ENCODE peak calls at places on chromosomes 1 and 21, in four cellular contexts. R is left lung, T is Peyer's patch, V is PC-3. U is an unnamed sample.
A peak's percentile ranks its signal among the peaks of the same experiment; 100 is the strongest.

GRCh38 chr1:192967901-192968300 is 91.3 kb downstream of the UCHL5 start:
- DNase-seq in R (no peak), T (no peak), V (peak; percentile 52), U (no peak)

GRCh38 chr1:7295946-7296345 is 475.1 kb upstream of the VAMP3 start:
- DNase-seq in R (no peak), T (no peak), V (no peak), U (no peak)

GRCh38 chr21:36946949-36947371 is 19.5 kb downstream of the HLCS start:
- DNase-seq in R (no peak), T (no peak), V (no peak), U (no peak)

GRCh38 chr1:244970236-244970652 is 105.9 kb upstream of the HNRNPU start:
- DNase-seq in R (no peak), T (no peak), V (peak; percentile 65), U (peak; percentile 79)

GRCh38 chr1:111770916-111771315 is 15.2 kb downstream of the DDX20 start:
- DNase-seq in R (no peak), T (no peak), V (no peak), U (no peak)

GRCh38 chr1:67146101-67146500 is 11.3 kb upstream of the C1orf141 start:
- DNase-seq in R (no peak), T (no peak), V (no peak), U (no peak)

GRCh38 chr1:101653482-101653946 is 343.2 kb downstream of the OLFM3 start:
- DNase-seq in R (no peak), T (no peak), V (peak; percentile 62), U (no peak)

GRCh38 chr1:200346744-200347143 is 63.1 kb downstream of the ZNF281 start:
- DNase-seq in R (no peak), T (no peak), V (no peak), U (no peak)

GRCh38 chr21:31921079-31921478 is 48.3 kb downstream of the HUNK start:
- DNase-seq in R (no peak), T (no peak), V (peak; percentile 71), U (no peak)

GRCh38 chr1:241611063-241611462 is 29.1 kb downstream of the CHML start:
- DNase-seq in R (no peak), T (no peak), V (peak; percentile 96), U (no peak)

GRCh38 chr1:151352001-151352718 is 5.1 kb upstream of the RFX5 start:
- DNase-seq in R (no peak), T (no peak), V (peak; percentile 57), U (no peak)

GRCh38 chr1:220876511-220877347 is 2.5 kb upstream of the HLX start:
- DNase-seq in R (no peak), T (no peak), V (no peak), U (peak; percentile 71)

GRCh38 chr1:206717237-206717989 is 32.7 kb downstream of the MAPKAPK2 start:
- DNase-seq in R (no peak), T (no peak), V (no peak), U (no peak)

GRCh38 chr1:37739222-37739621 is 25.7 kb downstream of the EPHA10 start:
- DNase-seq in R (no peak), T (no peak), V (peak; percentile 96), U (no peak)

GRCh38 chr1:184745929-184746583 is 8.6 kb downstream of the EDEM3 start:
- DNase-seq in R (no peak), T (no peak), V (no peak), U (no peak)

GRCh38 chr1:19468397-19468956 is 16.9 kb downstream of the CAPZB start:
- DNase-seq in R (peak; percentile 64), T (peak; percentile 90), V (no peak), U (no peak)

GRCh38 chr1:21782868-21783678 is at the start of gene USP48:
- DNase-seq in R (peak; percentile 98), T (peak; percentile 99), V (peak; percentile 97), U (peak; percentile 98)

GRCh38 chr1:22371408-22371807 is 80.2 kb upstream of the ZBTB40 start:
- DNase-seq in R (no peak), T (no peak), V (no peak), U (no peak)

GRCh38 chr1:108852541-108852940 is 4.4 kb downstream of the AKNAD1 start:
- DNase-seq in R (no peak), T (no peak), V (no peak), U (no peak)

GRCh38 chr1:30853350-30853749 is 55.2 kb downstream of the SDC3 start:
- DNase-seq in R (no peak), T (no peak), V (no peak), U (no peak)

GRCh38 chr1:231918239-231919015 is 291.8 kb downstream of the DISC1 start:
- DNase-seq in R (no peak), T (no peak), V (peak; percentile 53), U (no peak)

GRCh38 chr1:185279571-185279970 is 37.5 kb downstream of the IVNS1ABP start:
- DNase-seq in R (no peak), T (no peak), V (peak; percentile 34), U (no peak)

GRCh38 chr1:20956272-20956671 is 169.2 kb upstream of the HP1BP3 start:
- DNase-seq in R (no peak), T (no peak), V (no peak), U (no peak)

GRCh38 chr1:100643430-100644196 is 75.9 kb upstream of the VCAM1 start:
- DNase-seq in R (no peak), T (no peak), V (no peak), U (no peak)

GRCh38 chr1:20616468-20617156 is 16.6 kb upstream of the PINK1 start:
- DNase-seq in R (no peak), T (no peak), V (no peak), U (no peak)

GRCh38 chr1:212004888-212005287 is 30.5 kb downstream of the INTS7 start:
- DNase-seq in R (no peak), T (no peak), V (no peak), U (no peak)

GRCh38 chr1:109299984-109300343 is 6.8 kb downstream of the MYBPHL start:
- DNase-seq in R (no peak), T (no peak), V (no peak), U (no peak)

GRCh38 chr1:220330265-220330664 is 58.0 kb upstream of the RAB3GAP2 start:
- DNase-seq in R (no peak), T (no peak), V (no peak), U (no peak)

GRCh38 chr1:43992232-43992995 is 1.0 kb downstream of the CCDC24 start:
- DNase-seq in R (no peak), T (no peak), V (no peak), U (no peak)

GRCh38 chr21:15058718-15059316 is 6.0 kb downstream of the NRIP1 start:
- DNase-seq in R (no peak), T (no peak), V (peak; percentile 88), U (no peak)

GRCh38 chr1:78607334-78607927 is 12.8 kb upstream of the IFI44L start:
- DNase-seq in R (no peak), T (no peak), V (peak; percentile 69), U (no peak)

GRCh38 chr21:39434950-39435349 is 10.6 kb downstream of the LCA5L start:
- DNase-seq in R (no peak), T (no peak), V (peak; percentile 28), U (no peak)

GRCh38 chr1:95388041-95388440 is 154.0 kb downstream of the RWDD3 start:
- DNase-seq in R (no peak), T (no peak), V (no peak), U (no peak)

GRCh38 chr1:204104331-204105222 is 31.7 kb downstream of the SOX13 start:
- DNase-seq in R (no peak), T (no peak), V (peak; percentile 96), U (no peak)

GRCh38 chr1:41122851-41123518 is 101.5 kb upstream of the SLFNL1 start:
- DNase-seq in R (no peak), T (peak; percentile 43), V (peak; percentile 76), U (no peak)

GRCh38 chr1:232589809-232590741 is 39.9 kb downstream of the SIPA1L2 start:
- DNase-seq in R (no peak), T (no peak), V (no peak), U (no peak)

GRCh38 chr1:8733463-8733862 is 84.0 kb downstream of the RERE start:
- DNase-seq in R (no peak), T (no peak), V (peak; percentile 83), U (no peak)

GRCh38 chr1:155499263-155499662 is 63.3 kb downstream of the ASH1L start:
- DNase-seq in R (no peak), T (no peak), V (no peak), U (no peak)

GRCh38 chr1:3717715-3718601 is 34.3 kb upstream of the CCDC27 start:
- DNase-seq in R (no peak), T (no peak), V (no peak), U (no peak)

DNA sequence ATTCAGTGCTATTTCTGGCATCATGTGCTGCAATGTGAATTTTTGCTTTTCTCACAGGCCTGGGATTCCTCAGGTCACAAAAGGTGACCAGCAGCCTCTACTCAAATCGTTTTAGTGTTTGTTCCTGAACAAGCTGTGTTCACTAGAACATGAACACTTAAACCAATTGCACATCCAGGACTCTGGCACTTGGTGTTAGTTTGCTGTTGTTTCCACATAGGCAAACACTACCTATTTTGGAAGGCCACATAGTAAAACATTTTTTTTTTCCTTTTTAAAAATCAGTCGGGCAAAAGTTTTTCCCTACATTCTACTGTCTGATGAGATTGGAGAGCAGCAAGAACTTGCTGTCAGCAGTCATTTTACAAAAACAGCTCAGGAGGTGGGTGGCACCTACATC is 83.2 kb downstream of the PLPP3 start:
- DNase-seq in R (no peak), T (no peak), V (no peak), U (no peak)
- H3K4me1 ChIP-seq in R (peaks cover 18% of the 10 kb centered on the region), T (no peaks in the 10 kb centered on the region), V (no peaks in the 10 kb centered on the region), U (peaks cover 5% of the 10 kb centered on the region)

DNA sequence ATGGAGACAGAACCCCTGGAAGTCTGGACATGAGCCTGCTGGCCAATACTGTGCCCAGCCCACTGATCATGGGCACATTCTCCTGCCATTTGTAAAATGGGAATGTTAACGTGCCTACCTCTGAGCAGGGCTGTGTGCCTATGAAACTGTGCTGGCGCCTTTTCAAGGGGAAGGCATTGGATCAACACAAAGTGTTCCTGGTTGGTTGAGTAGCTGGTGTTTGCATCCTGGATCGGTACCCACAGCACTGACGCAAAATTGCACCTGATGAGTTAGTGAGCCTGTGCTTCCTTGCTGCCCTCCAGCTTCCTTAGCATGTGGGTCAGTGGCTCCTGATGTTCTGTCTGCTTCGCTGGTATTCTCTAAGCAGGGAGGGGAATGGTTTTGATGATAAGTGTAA is 22.5 kb downstream of the MAB21L3 start:
- DNase-seq in R (no peak), T (no peak), V (no peak), U (no peak)
- TF ChIP-seq CTCF in R (no peak), T (no peak), V (no peak), U (no peak)

GRCh38 chr1:246591958-246592357 is 25.7 kb downstream of the CNST start:
- DNase-seq in R (no peak), T (no peak), V (no peak), U (no peak)

GRCh38 chr1:246591504-246591903 is 25.2 kb downstream of the CNST start:
- DNase-seq in R (no peak), T (no peak), V (no peak), U (no peak)

GRCh38 chr1:246591047-246591446 is 24.8 kb downstream of the CNST start:
- DNase-seq in R (no peak), T (no peak), V (no peak), U (no peak)

GRCh38 chr1:246595146-246595545 is 28.9 kb downstream of the CNST start:
- DNase-seq in R (no peak), T (no peak), V (no peak), U (no peak)

GRCh38 chr1:246592695-246593094 is 26.4 kb downstream of the CNST start:
- DNase-seq in R (no peak), T (no peak), V (no peak), U (no peak)
- H3K4me1 ChIP-seq in R (no peaks in the 10 kb centered on the region), T (no peaks in the 10 kb centered on the region), V (peaks cover 18% of the 10 kb centered on the region), U (no peaks in the 10 kb centered on the region)

GRCh38 chr1:172778461-172779455 is 119.9 kb downstream of the FASLG start:
- DNase-seq in R (no peak), T (no peak), V (peak; percentile 52), U (no peak)
- TF ChIP-seq CTCF in R (no peak), T (peak; percentile 13), V (peak; percentile 68), U (no peak)

GRCh38 chr21:25925936-25926335 is 191.2 kb downstream of the GABPA start:
- DNase-seq in R (no peak), T (no peak), V (peak; percentile 25), U (no peak)
- H3K4me1 ChIP-seq in R (no peaks in the 10 kb centered on the region), T (no peaks in the 10 kb centered on the region), V (no peaks in the 10 kb centered on the region), U (peaks cover 46% of the 10 kb centered on the region)

U was measured in ascending aorta.